ENCODE peak calls at places on chromosome 15, in eight cellular contexts. L is LoVo; E is foreskin keratinocyte; D is activated naive CD4-positive, alpha-beta T cell; V is BJ; U is aorta; O is AG20443; R is stimulated activated CD8-positive, alpha-beta memory T cell treated with anti-CD3 and anti-CD28 coated beads, Interleukin-2, amount 100 ng/mL, for 48 hours. Y is an unnamed sample.

GRCh38 chr15:28026221-28026620 is 72.9 kb downstream of the OCA2 start:
- DNase-seq in L (no peak), E (no peak), D (no peak), V (no peak), U (no peak), O (no peak), R (no peak), Y (no peak)

GRCh38 chr15:39888809-39889208 is 31.3 kb downstream of the GPR176 start:
- DNase-seq in L (no peak), E (no peak), D (no peak), V (no peak), U (no peak), O (no peak), R (no peak), Y (no peak)

GRCh38 chr15:69215636-69216035 is 55.2 kb downstream of the GLCE start:
- DNase-seq in L (no peak), E (no peak), D (no peak), V (no peak), U (no peak), O (no peak), R (no peak), Y (no peak)

GRCh38 chr15:74995779-74996765 is 709 bp downstream of the SCAMP5 start:
- DNase-seq in L (no peak), E (no peak), D (no peak), V (no peak), U (peak), O (no peak), R (no peak), Y (no peak)

GRCh38 chr15:27576576-27576975 is 522.5 kb downstream of the OCA2 start:
- DNase-seq in L (no peak), E (no peak), D (no peak), V (no peak), U (no peak), O (no peak), R (no peak), Y (no peak)

GRCh38 chr15:37095993-37096877 is 4.1 kb downstream of the MEIS2 start:
- DNase-seq in L (no peak), E (no peak), D (no peak), V (no peak), U (peak), O (no peak), R (no peak), Y (no peak)

GRCh38 chr15:65077981-65078352 is 1.4 kb downstream of the KBTBD13 start:
- DNase-seq in L (peak), E (no peak), D (no peak), V (no peak), U (peak), O (peak), R (peak), Y (no peak)

GRCh38 chr15:57444877-57445513 is 68.7 kb downstream of the CGNL1 start:
- DNase-seq in L (no peak), E (no peak), D (no peak), V (no peak), U (no peak), O (peak), R (no peak), Y (no peak)

GRCh38 chr15:60957111-60957510 is 272.0 kb downstream of the RORA start:
- DNase-seq in L (no peak), E (no peak), D (no peak), V (no peak), U (no peak), O (no peak), R (no peak), Y (no peak)

GRCh38 chr15:79724312-79724711 is 172.5 kb downstream of the MTHFS start:
- DNase-seq in L (no peak), E (no peak), D (no peak), V (no peak), U (no peak), O (peak), R (no peak), Y (no peak)